ENCODE peak calls at places on chromosomes 6 and 20, in six cellular contexts. One of them, this sample, is unnamed.

GRCh38 chr6:21678990-21679389 is 85.4 kb downstream of the SOX4 start:
- DNase-seq in transverse colon: no peak
- DNase-seq in uterus: no peak
- DNase-seq in prostate gland: no peak
- DNase-seq in ovary: no peak
- DNase-seq in GM12892: no peak
- DNase-seq in this sample: peak

GRCh38 chr6:139395891-139396299 is 21.4 kb upstream of the CITED2 start:
- DNase-seq in transverse colon: no peak
- DNase-seq in uterus: no peak
- DNase-seq in GM12892: no peak
- DNase-seq in ovary: no peak
- DNase-seq in prostate gland: no peak
- DNase-seq in this sample: no peak

GRCh38 chr6:1222426-1223311 is 89.2 kb upstream of the FOXQ1 start:
- DNase-seq in prostate gland: no peak
- DNase-seq in GM12892: no peak
- DNase-seq in ovary: no peak
- DNase-seq in uterus: no peak
- DNase-seq in transverse colon: no peak
- DNase-seq in this sample: no peak

GRCh38 chr20:63430891-63431290 is 41.6 kb downstream of the KCNQ2 start:
- DNase-seq in transverse colon: no peak
- DNase-seq in GM12892: no peak
- DNase-seq in prostate gland: no peak
- DNase-seq in ovary: no peak
- DNase-seq in uterus: no peak
- DNase-seq in this sample: no peak

GRCh38 chr20:32971703-32972161 is 32.5 kb downstream of the SUN5 start:
- DNase-seq in prostate gland: no peak
- DNase-seq in GM12892: no peak
- DNase-seq in ovary: no peak
- DNase-seq in transverse colon: no peak
- DNase-seq in uterus: no peak
- DNase-seq in this sample: no peak

GRCh38 chr6:45574885-45575284 is 197.2 kb upstream of the SUPT3H start:
- DNase-seq in transverse colon: no peak
- DNase-seq in prostate gland: no peak
- DNase-seq in ovary: no peak
- DNase-seq in GM12892: no peak
- DNase-seq in uterus: no peak
- DNase-seq in this sample: no peak

GRCh38 chr20:53413188-53413631 is 180.4 kb downstream of the ZNF217 start:
- DNase-seq in uterus: no peak
- DNase-seq in ovary: no peak
- DNase-seq in transverse colon: peak
- DNase-seq in prostate gland: peak
- DNase-seq in GM12892: peak
- DNase-seq in this sample: no peak

GRCh38 chr6:170112583-170112860 is 178.4 kb downstream of the DLL1 start:
- DNase-seq in uterus: no peak
- DNase-seq in transverse colon: no peak
- DNase-seq in prostate gland: no peak
- DNase-seq in GM12892: no peak
- DNase-seq in ovary: no peak
- DNase-seq in this sample: no peak

GRCh38 chr6:145736854-145737181 is 1.5 kb upstream of the EPM2A start:
- DNase-seq in transverse colon: peak
- DNase-seq in GM12892: no peak
- DNase-seq in prostate gland: no peak
- DNase-seq in ovary: no peak
- DNase-seq in uterus: no peak
- DNase-seq in this sample: no peak

GRCh38 chr20:61736001-61736635 is 329.6 kb downstream of the TAF4 start:
- DNase-seq in GM12892: no peak
- DNase-seq in transverse colon: no peak
- DNase-seq in uterus: no peak
- DNase-seq in ovary: no peak
- DNase-seq in prostate gland: no peak
- DNase-seq in this sample: no peak

GRCh38 chr6:148325316-148326068 is 17.1 kb upstream of the SASH1 start:
- DNase-seq in GM12892: no peak
- DNase-seq in ovary: no peak
- DNase-seq in transverse colon: no peak
- DNase-seq in prostate gland: no peak
- DNase-seq in uterus: no peak
- DNase-seq in this sample: no peak

GRCh38 chr6:2111162-2111677 is 134.2 kb downstream of the GMDS start:
- DNase-seq in ovary: no peak
- DNase-seq in uterus: no peak
- DNase-seq in prostate gland: no peak
- DNase-seq in GM12892: no peak
- DNase-seq in transverse colon: no peak
- DNase-seq in this sample: peak

GRCh38 chr20:41179961-41180360 is 42.6 kb downstream of the PLCG1 start:
- DNase-seq in prostate gland: no peak
- DNase-seq in uterus: no peak
- DNase-seq in transverse colon: no peak
- DNase-seq in ovary: no peak
- DNase-seq in GM12892: no peak
- DNase-seq in this sample: no peak

GRCh38 chr6:158854214-158855101 is 35.3 kb upstream of the EZR start:
- DNase-seq in GM12892: no peak
- DNase-seq in prostate gland: no peak
- DNase-seq in uterus: no peak
- DNase-seq in transverse colon: no peak
- DNase-seq in ovary: no peak
- DNase-seq in this sample: no peak

GRCh38 chr6:9623985-9624384 is 790.9 kb downstream of the TFAP2A start:
- DNase-seq in uterus: no peak
- DNase-seq in prostate gland: no peak
- DNase-seq in transverse colon: no peak
- DNase-seq in ovary: no peak
- DNase-seq in GM12892: no peak
- DNase-seq in this sample: no peak

GRCh38 chr6:82178084-82178758 is 69.3 kb downstream of the IBTK start:
- DNase-seq in GM12892: no peak
- DNase-seq in transverse colon: no peak
- DNase-seq in uterus: no peak
- DNase-seq in prostate gland: no peak
- DNase-seq in ovary: no peak
- DNase-seq in this sample: no peak

GRCh38 chr6:27149140-27149539 is 98.4 kb upstream of the PRSS16 start:
- DNase-seq in uterus: no peak
- DNase-seq in transverse colon: no peak
- DNase-seq in GM12892: no peak
- DNase-seq in ovary: no peak
- DNase-seq in prostate gland: no peak
- DNase-seq in this sample: no peak

GRCh38 chr6:19723533-19723932 is 113.6 kb upstream of the ID4 start:
- DNase-seq in prostate gland: no peak
- DNase-seq in GM12892: no peak
- DNase-seq in ovary: no peak
- DNase-seq in transverse colon: no peak
- DNase-seq in uterus: no peak
- DNase-seq in this sample: peak

GRCh38 chr6:165574770-165575549 is 88.1 kb downstream of the PDE10A start:
- DNase-seq in ovary: no peak
- DNase-seq in GM12892: no peak
- DNase-seq in prostate gland: no peak
- DNase-seq in uterus: no peak
- DNase-seq in transverse colon: no peak
- DNase-seq in this sample: no peak

GRCh38 chr6:114735118-114735730 is 392.4 kb upstream of the HS3ST5 start:
- DNase-seq in ovary: no peak
- DNase-seq in uterus: no peak
- DNase-seq in prostate gland: no peak
- DNase-seq in GM12892: no peak
- DNase-seq in transverse colon: no peak
- DNase-seq in this sample: no peak

GRCh38 chr6:13234130-13234529 is 94.2 kb downstream of the TBC1D7 start:
- DNase-seq in prostate gland: no peak
- DNase-seq in ovary: no peak
- DNase-seq in uterus: no peak
- DNase-seq in transverse colon: no peak
- DNase-seq in GM12892: no peak
- DNase-seq in this sample: no peak

GRCh38 chr6:18110160-18110559 is 12.3 kb downstream of the NHLRC1 start:
- DNase-seq in ovary: no peak
- DNase-seq in prostate gland: no peak
- DNase-seq in GM12892: no peak
- DNase-seq in transverse colon: no peak
- DNase-seq in uterus: no peak
- DNase-seq in this sample: no peak

GRCh38 chr6:21001736-21002135 is 467.5 kb downstream of the CDKAL1 start:
- DNase-seq in ovary: no peak
- DNase-seq in transverse colon: no peak
- DNase-seq in prostate gland: peak
- DNase-seq in GM12892: no peak
- DNase-seq in uterus: no peak
- DNase-seq in this sample: no peak

GRCh38 chr6:28217890-28218289 is 7.2 kb upstream of the ZSCAN9 start:
- DNase-seq in GM12892: no peak
- DNase-seq in uterus: no peak
- DNase-seq in prostate gland: no peak
- DNase-seq in transverse colon: no peak
- DNase-seq in ovary: no peak
- DNase-seq in this sample: no peak

GRCh38 chr6:54916858-54917257 is 70.3 kb downstream of the FAM83B start:
- DNase-seq in prostate gland: no peak
- DNase-seq in uterus: no peak
- DNase-seq in ovary: no peak
- DNase-seq in GM12892: no peak
- DNase-seq in transverse colon: no peak
- DNase-seq in this sample: peak

GRCh38 chr6:108434222-108434621 is 126.5 kb upstream of the FOXO3 start:
- DNase-seq in ovary: no peak
- DNase-seq in uterus: no peak
- DNase-seq in GM12892: no peak
- DNase-seq in prostate gland: no peak
- DNase-seq in transverse colon: no peak
- DNase-seq in this sample: no peak

GRCh38 chr20:17856837-17857605 is 111.6 kb downstream of the SNX5 start:
- DNase-seq in prostate gland: no peak
- DNase-seq in ovary: no peak
- DNase-seq in transverse colon: no peak
- DNase-seq in GM12892: no peak
- DNase-seq in uterus: no peak
- DNase-seq in this sample: no peak

GRCh38 chr6:36298037-36298436 is 28.2 kb downstream of the PNPLA1 start:
- DNase-seq in transverse colon: no peak
- DNase-seq in ovary: no peak
- DNase-seq in uterus: no peak
- DNase-seq in GM12892: no peak
- DNase-seq in prostate gland: no peak
- DNase-seq in this sample: no peak

GRCh38 chr6:170205126-170205525 is 85.8 kb downstream of the DLL1 start:
- DNase-seq in uterus: no peak
- DNase-seq in ovary: no peak
- DNase-seq in transverse colon: no peak
- DNase-seq in GM12892: no peak
- DNase-seq in prostate gland: no peak
- DNase-seq in this sample: no peak

GRCh38 chr20:13671500-13672288 is 33.0 kb upstream of the TASP1 start:
- DNase-seq in ovary: peak
- DNase-seq in GM12892: no peak
- DNase-seq in transverse colon: no peak
- DNase-seq in uterus: peak
- DNase-seq in prostate gland: no peak
- DNase-seq in this sample: no peak

GRCh38 chr6:57242505-57242904 is 20.4 kb upstream of the RAB23 start:
- DNase-seq in GM12892: no peak
- DNase-seq in ovary: no peak
- DNase-seq in transverse colon: no peak
- DNase-seq in prostate gland: no peak
- DNase-seq in uterus: no peak
- DNase-seq in this sample: no peak

GRCh38 chr6:140857734-140858380 is 1274.9 kb upstream of the GJE1 start:
- DNase-seq in ovary: no peak
- DNase-seq in transverse colon: no peak
- DNase-seq in prostate gland: no peak
- DNase-seq in GM12892: no peak
- DNase-seq in uterus: no peak
- DNase-seq in this sample: peak
- TF ChIP-seq POLR2A in ovary: no peak
- TF ChIP-seq POLR2A in transverse colon: no peak
- TF ChIP-seq POLR2A in prostate gland: no peak
- TF ChIP-seq POLR2A in GM12892: no peak
- TF ChIP-seq POLR2A in uterus: no peak
- TF ChIP-seq POLR2A in this sample: no peak

DNA sequence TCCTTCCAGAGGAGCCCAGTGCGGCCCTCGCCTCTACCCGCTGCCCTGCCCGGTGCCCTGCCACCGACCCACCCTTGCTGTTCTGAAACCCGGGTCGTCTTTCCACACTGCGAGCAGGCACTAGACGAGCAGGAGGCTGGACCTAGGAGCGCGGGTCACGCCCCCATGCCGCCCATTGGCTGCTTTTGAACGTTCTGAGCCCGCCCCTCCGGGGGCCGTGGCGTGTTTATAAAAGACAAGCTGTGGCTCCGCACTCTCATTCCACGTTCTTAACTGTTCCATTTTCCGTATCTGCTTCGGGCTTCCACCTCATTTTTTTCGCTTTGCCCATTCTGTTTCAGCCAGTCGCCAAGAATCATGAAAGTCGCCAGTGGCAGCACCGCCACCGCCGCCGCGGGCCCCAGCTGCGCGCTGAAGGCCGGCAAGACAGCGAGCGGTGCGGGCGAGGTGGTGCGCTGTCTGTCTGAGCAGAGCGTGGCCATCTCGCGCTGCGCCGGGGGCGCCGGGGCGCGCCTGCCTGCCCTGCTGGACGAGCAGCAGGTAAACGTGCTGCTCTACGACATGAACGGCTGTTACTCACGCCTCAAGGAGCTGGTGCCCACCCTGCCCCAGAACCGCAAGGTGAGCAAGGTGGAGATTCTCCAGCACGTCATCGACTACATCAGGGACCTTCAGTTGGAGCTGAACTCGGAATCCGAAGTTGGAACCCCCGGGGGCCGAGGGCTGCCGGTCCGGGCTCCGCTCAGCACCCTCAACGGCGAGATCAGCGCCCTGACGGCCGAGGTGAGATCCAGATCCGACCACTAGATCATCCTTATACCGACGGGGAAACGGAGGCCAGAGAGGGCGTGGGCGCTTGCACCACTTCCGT is at the start of gene ID1:
- DNase-seq in uterus: peak
- DNase-seq in GM12892: peak
- DNase-seq in ovary: peak
- DNase-seq in transverse colon: peak
- DNase-seq in prostate gland: peak
- DNase-seq in this sample: peak
- TF ChIP-seq POLR2A in uterus: peak
- TF ChIP-seq POLR2A in GM12892: no peak
- TF ChIP-seq POLR2A in ovary: peak
- TF ChIP-seq POLR2A in transverse colon: peak
- TF ChIP-seq POLR2A in prostate gland: peak
- TF ChIP-seq POLR2A in this sample: peak

GRCh38 chr6:166779381-166779780 is 152.3 kb upstream of the RPS6KA2 start:
- DNase-seq in GM12892: no peak
- DNase-seq in transverse colon: no peak
- DNase-seq in ovary: no peak
- DNase-seq in uterus: no peak
- DNase-seq in prostate gland: peak
- DNase-seq in this sample: no peak
- TF ChIP-seq POLR2A in GM12892: no peak
- TF ChIP-seq POLR2A in transverse colon: no peak
- TF ChIP-seq POLR2A in ovary: no peak
- TF ChIP-seq POLR2A in uterus: no peak
- TF ChIP-seq POLR2A in prostate gland: no peak
- TF ChIP-seq POLR2A in this sample: no peak

GRCh38 chr20:38926142-38926933 is at the start of gene FAM83D:
- DNase-seq in ovary: peak
- DNase-seq in prostate gland: peak
- DNase-seq in uterus: peak
- DNase-seq in transverse colon: peak
- DNase-seq in GM12892: peak
- DNase-seq in this sample: peak
- TF ChIP-seq POLR2A in ovary: no peak
- TF ChIP-seq POLR2A in prostate gland: peak
- TF ChIP-seq POLR2A in uterus: peak
- TF ChIP-seq POLR2A in transverse colon: peak
- TF ChIP-seq POLR2A in GM12892: peak
- TF ChIP-seq POLR2A in this sample: peak

This sample was measured in H54.